ENCODE peak calls at places on chromosome 16, in seven cellular contexts. One of them, this sample, is unnamed.

GRCh38 chr16:55439101-55439690 is 39.8 kb upstream of the MMP2 start:
- DNase-seq in neuronal stem cell: no peak
- DNase-seq in mesenchymal stem cell: no peak
- DNase-seq in H9: no peak
- DNase-seq in trophoblast cell: no peak
- DNase-seq in H1: no peak
- DNase-seq in mesendoderm: no peak
- DNase-seq in this sample: no peak

GRCh38 chr16:87505834-87506233 is 13.0 kb upstream of the ZCCHC14 start:
- DNase-seq in neuronal stem cell: no peak
- DNase-seq in mesenchymal stem cell: no peak
- DNase-seq in H9: no peak
- DNase-seq in trophoblast cell: no peak
- DNase-seq in H1: no peak
- DNase-seq in mesendoderm: no peak
- DNase-seq in this sample: no peak

GRCh38 chr16:74372369-74372768 is 3.7 kb upstream of the NPIPB15 start:
- DNase-seq in neuronal stem cell: no peak
- DNase-seq in mesenchymal stem cell: no peak
- DNase-seq in H9: no peak
- DNase-seq in trophoblast cell: no peak
- DNase-seq in H1: no peak
- DNase-seq in mesendoderm: no peak
- DNase-seq in this sample: no peak

GRCh38 chr16:69131167-69131748 is 1.1 kb downstream of the CHTF8 start:
- DNase-seq in neuronal stem cell: peak; percentile 21
- DNase-seq in mesenchymal stem cell: peak; percentile 38
- DNase-seq in H9: peak; percentile 46
- DNase-seq in trophoblast cell: no peak
- DNase-seq in H1: no peak
- DNase-seq in mesendoderm: peak; percentile 77
- DNase-seq in this sample: peak; percentile 24

GRCh38 chr16:64730261-64730660 is 391.6 kb downstream of the CDH11 start:
- DNase-seq in neuronal stem cell: no peak
- DNase-seq in mesenchymal stem cell: no peak
- DNase-seq in H9: no peak
- DNase-seq in trophoblast cell: no peak
- DNase-seq in H1: no peak
- DNase-seq in mesendoderm: no peak
- DNase-seq in this sample: peak; percentile 3

GRCh38 chr16:29858149-29858899 is 4.7 kb downstream of the CDIPT start:
- DNase-seq in neuronal stem cell: no peak
- DNase-seq in mesenchymal stem cell: no peak
- DNase-seq in H9: no peak
- DNase-seq in trophoblast cell: no peak
- DNase-seq in H1: no peak
- DNase-seq in mesendoderm: no peak
- DNase-seq in this sample: no peak

GRCh38 chr16:54054237-54054780 is 232.3 kb downstream of the IRX3 start:
- DNase-seq in neuronal stem cell: no peak
- DNase-seq in mesenchymal stem cell: no peak
- DNase-seq in H9: no peak
- DNase-seq in trophoblast cell: no peak
- DNase-seq in H1: no peak
- DNase-seq in mesendoderm: no peak
- DNase-seq in this sample: no peak

GRCh38 chr16:79980650-79981521 is 380.3 kb upstream of the MAF start:
- DNase-seq in neuronal stem cell: peak; percentile 30
- DNase-seq in mesenchymal stem cell: no peak
- DNase-seq in H9: no peak
- DNase-seq in trophoblast cell: no peak
- DNase-seq in H1: no peak
- DNase-seq in mesendoderm: no peak
- DNase-seq in this sample: no peak

GRCh38 chr16:46884513-46885293 is 541 bp downstream of the GPT2 start:
- DNase-seq in neuronal stem cell: peak; percentile 37
- DNase-seq in mesenchymal stem cell: peak; percentile 33
- DNase-seq in H9: no peak
- DNase-seq in trophoblast cell: peak; percentile 58
- DNase-seq in H1: no peak
- DNase-seq in mesendoderm: peak; percentile 36
- DNase-seq in this sample: peak; percentile 20

GRCh38 chr16:28903344-28904042 is 21.5 kb downstream of the RABEP2 start:
- DNase-seq in neuronal stem cell: no peak
- DNase-seq in mesenchymal stem cell: no peak
- DNase-seq in H9: no peak
- DNase-seq in trophoblast cell: no peak
- DNase-seq in H1: no peak
- DNase-seq in mesendoderm: no peak
- DNase-seq in this sample: no peak

GRCh38 chr16:81808933-81809480 is 29.9 kb downstream of the PLCG2 start:
- DNase-seq in neuronal stem cell: no peak
- DNase-seq in mesenchymal stem cell: no peak
- DNase-seq in H9: no peak
- DNase-seq in trophoblast cell: no peak
- DNase-seq in H1: no peak
- DNase-seq in mesendoderm: no peak
- DNase-seq in this sample: no peak

GRCh38 chr16:70540994-70541393 is 17.4 kb downstream of the SF3B3 start:
- DNase-seq in neuronal stem cell: no peak
- DNase-seq in mesenchymal stem cell: no peak
- DNase-seq in H9: no peak
- DNase-seq in trophoblast cell: no peak
- DNase-seq in H1: no peak
- DNase-seq in mesendoderm: no peak
- DNase-seq in this sample: no peak

GRCh38 chr16:17658881-17659280 is 188.1 kb upstream of the XYLT1 start:
- DNase-seq in neuronal stem cell: no peak
- DNase-seq in mesenchymal stem cell: no peak
- DNase-seq in H9: no peak
- DNase-seq in trophoblast cell: peak; percentile 76
- DNase-seq in H1: no peak
- DNase-seq in mesendoderm: peak; percentile 47
- DNase-seq in this sample: no peak

GRCh38 chr16:67542464-67542863 is 13.8 kb downstream of the RIPOR1 start:
- DNase-seq in neuronal stem cell: no peak
- DNase-seq in mesenchymal stem cell: peak; percentile 78
- DNase-seq in H9: peak; percentile 61
- DNase-seq in trophoblast cell: peak; percentile 27
- DNase-seq in H1: peak; percentile 52
- DNase-seq in mesendoderm: peak; percentile 81
- DNase-seq in this sample: peak; percentile 66

GRCh38 chr16:68246121-68246520 is 948 bp downstream of the PLA2G15 start:
- DNase-seq in neuronal stem cell: no peak
- DNase-seq in mesenchymal stem cell: no peak
- DNase-seq in H9: no peak
- DNase-seq in trophoblast cell: no peak
- DNase-seq in H1: no peak
- DNase-seq in mesendoderm: no peak
- DNase-seq in this sample: no peak

GRCh38 chr16:25210758-25211157 is 6.0 kb upstream of the AQP8 start:
- DNase-seq in neuronal stem cell: no peak
- DNase-seq in mesenchymal stem cell: peak; percentile 51
- DNase-seq in H9: no peak
- DNase-seq in trophoblast cell: no peak
- DNase-seq in H1: no peak
- DNase-seq in mesendoderm: no peak
- DNase-seq in this sample: peak; percentile 83

GRCh38 chr16:46620265-46621005 is 744 bp downstream of the SHCBP1 start:
- DNase-seq in neuronal stem cell: no peak
- DNase-seq in mesenchymal stem cell: peak; percentile 30
- DNase-seq in H9: no peak
- DNase-seq in trophoblast cell: no peak
- DNase-seq in H1: no peak
- DNase-seq in mesendoderm: no peak
- DNase-seq in this sample: no peak

GRCh38 chr16:26795184-26795583 is 271.5 kb upstream of the C16orf82 start:
- DNase-seq in neuronal stem cell: no peak
- DNase-seq in mesenchymal stem cell: no peak
- DNase-seq in H9: peak; percentile 42
- DNase-seq in trophoblast cell: no peak
- DNase-seq in H1: no peak
- DNase-seq in mesendoderm: peak; percentile 58
- DNase-seq in this sample: no peak

GRCh38 chr16:23869052-23869451 is 33.3 kb downstream of the PRKCB start:
- DNase-seq in neuronal stem cell: no peak
- DNase-seq in mesenchymal stem cell: no peak
- DNase-seq in H9: no peak
- DNase-seq in trophoblast cell: no peak
- DNase-seq in H1: no peak
- DNase-seq in mesendoderm: peak; percentile 14
- DNase-seq in this sample: no peak

DNA sequence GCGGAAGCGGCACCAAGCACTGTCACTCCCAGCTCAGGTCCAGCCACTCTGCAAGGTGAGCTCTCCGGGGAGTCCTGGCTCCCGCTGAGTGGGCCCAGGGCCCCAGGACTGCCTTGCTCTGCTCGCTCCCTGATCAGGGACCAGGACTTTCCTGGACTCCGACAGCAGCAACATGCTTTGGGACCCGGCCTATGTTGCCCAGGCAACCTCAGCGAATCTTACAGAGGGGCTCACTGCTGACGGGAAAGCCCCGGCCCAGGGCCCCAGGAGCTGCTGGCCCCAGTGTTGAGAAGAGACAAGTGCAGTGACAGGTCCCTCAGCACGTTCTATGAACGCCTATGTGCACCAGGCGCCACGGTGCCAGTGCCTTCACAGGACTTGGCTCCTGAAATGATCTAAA is 28.4 kb downstream of the C16orf74 start:
- DNase-seq in neuronal stem cell: no peak
- DNase-seq in mesenchymal stem cell: no peak
- DNase-seq in H9: no peak
- DNase-seq in trophoblast cell: no peak
- DNase-seq in H1: no peak
- DNase-seq in mesendoderm: no peak
- DNase-seq in this sample: no peak
- H3K18ac ChIP-seq in neuronal stem cell: peak overlapping the region; percentile 81
- H3K18ac ChIP-seq in mesenchymal stem cell: no peak overlapping the region
- H3K18ac ChIP-seq in H9: no peak overlapping the region
- H3K18ac ChIP-seq in trophoblast cell: no peak overlapping the region
- H3K18ac ChIP-seq in H1: no peak overlapping the region
- H3K18ac ChIP-seq in mesendoderm: no peak overlapping the region
- H3K18ac ChIP-seq in this sample: no peak overlapping the region

DNA sequence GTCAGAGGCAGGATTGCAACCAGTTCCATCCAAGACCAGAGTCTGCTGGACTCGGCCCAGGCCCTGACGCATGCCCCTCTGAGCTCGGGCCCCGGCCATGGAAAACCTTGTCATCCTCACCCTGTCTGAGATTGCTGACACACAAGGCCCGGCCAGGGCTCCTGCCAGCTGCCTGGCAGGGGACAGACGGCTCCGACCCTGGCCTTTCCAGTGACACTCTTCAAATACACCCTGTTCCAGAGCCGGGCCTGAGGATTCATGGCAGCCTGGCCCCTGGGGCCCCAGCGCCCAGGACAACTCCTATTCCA is 3.2 kb upstream of the PABPN1L start:
- DNase-seq in neuronal stem cell: no peak
- DNase-seq in mesenchymal stem cell: no peak
- DNase-seq in H9: no peak
- DNase-seq in trophoblast cell: no peak
- DNase-seq in H1: no peak
- DNase-seq in mesendoderm: no peak
- DNase-seq in this sample: peak; percentile 25
- H3K18ac ChIP-seq in neuronal stem cell: no peak overlapping the region
- H3K18ac ChIP-seq in mesenchymal stem cell: no peak overlapping the region
- H3K18ac ChIP-seq in H9: no peak overlapping the region
- H3K18ac ChIP-seq in trophoblast cell: no peak overlapping the region
- H3K18ac ChIP-seq in H1: no peak overlapping the region
- H3K18ac ChIP-seq in mesendoderm: no peak overlapping the region
- H3K18ac ChIP-seq in this sample: no peak overlapping the region

DNA sequence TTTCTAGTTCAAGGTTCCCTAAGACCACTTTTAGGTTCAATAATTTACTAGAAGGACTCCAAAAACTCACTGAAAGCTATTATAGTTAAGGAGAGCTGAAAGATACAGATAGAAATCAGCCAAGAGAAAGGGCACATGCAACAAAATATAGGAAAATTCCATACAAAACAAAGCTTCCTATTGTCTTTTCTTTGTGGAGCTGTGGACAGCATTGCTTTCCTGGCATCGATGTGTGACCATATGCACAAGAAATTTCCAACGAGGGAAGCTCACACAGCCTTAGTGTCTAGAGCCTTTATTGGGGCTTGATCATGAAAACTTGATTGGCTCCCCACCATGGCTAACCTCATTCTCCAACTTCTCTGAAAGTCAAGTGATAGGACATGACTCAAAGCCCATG is 540.4 kb upstream of the CDH8 start:
- DNase-seq in neuronal stem cell: no peak
- DNase-seq in mesenchymal stem cell: no peak
- DNase-seq in H9: no peak
- DNase-seq in trophoblast cell: no peak
- DNase-seq in H1: no peak
- DNase-seq in mesendoderm: no peak
- DNase-seq in this sample: no peak
- H3K18ac ChIP-seq in neuronal stem cell: no peak overlapping the region
- H3K18ac ChIP-seq in mesenchymal stem cell: no peak overlapping the region
- H3K18ac ChIP-seq in H9: no peak overlapping the region
- H3K18ac ChIP-seq in trophoblast cell: no peak overlapping the region
- H3K18ac ChIP-seq in H1: no peak overlapping the region
- H3K18ac ChIP-seq in mesendoderm: no peak overlapping the region
- H3K18ac ChIP-seq in this sample: no peak overlapping the region

GRCh38 chr16:49338867-49339266 is 34.7 kb upstream of the C16orf78 start:
- DNase-seq in neuronal stem cell: no peak
- DNase-seq in mesenchymal stem cell: no peak
- DNase-seq in H9: no peak
- DNase-seq in trophoblast cell: no peak
- DNase-seq in H1: no peak
- DNase-seq in mesendoderm: no peak
- DNase-seq in this sample: no peak

GRCh38 chr16:49342336-49343265 is 31.0 kb upstream of the C16orf78 start:
- DNase-seq in neuronal stem cell: no peak
- DNase-seq in mesenchymal stem cell: no peak
- DNase-seq in H9: no peak
- DNase-seq in trophoblast cell: no peak
- DNase-seq in H1: no peak
- DNase-seq in mesendoderm: no peak
- DNase-seq in this sample: no peak

GRCh38 chr16:49337814-49338350 is 35.7 kb upstream of the C16orf78 start:
- DNase-seq in neuronal stem cell: no peak
- DNase-seq in mesenchymal stem cell: no peak
- DNase-seq in H9: no peak
- DNase-seq in trophoblast cell: no peak
- DNase-seq in H1: peak; percentile 37
- DNase-seq in mesendoderm: peak; percentile 37
- DNase-seq in this sample: no peak

GRCh38 chr16:49341706-49342105 is 31.9 kb upstream of the C16orf78 start:
- DNase-seq in neuronal stem cell: no peak
- DNase-seq in mesenchymal stem cell: no peak
- DNase-seq in H9: no peak
- DNase-seq in trophoblast cell: no peak
- DNase-seq in H1: no peak
- DNase-seq in mesendoderm: no peak
- DNase-seq in this sample: no peak

DNA sequence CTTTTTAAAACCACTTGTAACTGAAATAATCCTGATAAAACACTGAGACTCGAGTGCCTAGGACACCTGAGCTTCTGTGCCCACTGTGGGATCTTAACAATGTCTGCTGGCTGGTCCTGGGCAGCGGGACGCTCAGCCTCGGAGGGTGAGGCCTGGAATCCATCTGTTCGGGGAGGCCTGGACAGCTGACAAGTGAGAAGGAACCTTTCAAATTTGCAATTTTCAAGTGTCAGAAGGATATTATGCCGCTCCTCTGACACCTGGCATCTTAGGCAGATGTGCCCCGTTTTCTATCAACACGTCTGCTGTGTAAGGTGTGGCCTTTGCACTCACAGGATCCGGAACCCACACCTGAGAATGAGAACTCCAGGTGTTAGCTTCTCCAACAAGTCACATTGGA is 33.1 kb upstream of the C16orf78 start:
- DNase-seq in neuronal stem cell: no peak
- DNase-seq in mesenchymal stem cell: no peak
- DNase-seq in H9: no peak
- DNase-seq in trophoblast cell: no peak
- DNase-seq in H1: no peak
- DNase-seq in mesendoderm: no peak
- DNase-seq in this sample: no peak
- H3K18ac ChIP-seq in neuronal stem cell: no peak overlapping the region
- H3K18ac ChIP-seq in mesenchymal stem cell: no peak overlapping the region
- H3K18ac ChIP-seq in H9: no peak overlapping the region
- H3K18ac ChIP-seq in trophoblast cell: no peak overlapping the region
- H3K18ac ChIP-seq in H1: no peak overlapping the region
- H3K18ac ChIP-seq in mesendoderm: no peak overlapping the region
- H3K18ac ChIP-seq in this sample: no peak overlapping the region